ENCODE peak calls at places on chromosomes 12 and 14, in nine cellular contexts. One of them, this sample, is unnamed.
A peak's percentile ranks its signal among the peaks of the same experiment; 100 is the strongest.

GRCh38 chr12:119096429-119097202 is 82.1 kb upstream of the HSPB8 start:
- DNase-seq in globus pallidus: no peak
- DNase-seq in NT2/D1: peak; percentile 74
- DNase-seq in type B pancreatic cell: no peak
- DNase-seq in AG10803: no peak
- DNase-seq in stimulated activated CD8-positive, alpha-beta memory T cell treated with anti-CD3 and anti-CD28 coated beads, Interleukin-15, amount 100 ng/mL, for 4 hours: no peak
- DNase-seq in activated gamma-delta T cell treated with anti-CD3 and anti-CD28 coated beads, Interleukin-2, amount 50 U/mL, for 16 hours: no peak
- DNase-seq in Peyer's patch: no peak
- DNase-seq in GM10248: no peak
- DNase-seq in this sample: no peak

GRCh38 chr12:27185234-27186045 is 58.6 kb upstream of the STK38L start:
- DNase-seq in globus pallidus: no peak
- DNase-seq in NT2/D1: no peak
- DNase-seq in type B pancreatic cell: no peak
- DNase-seq in AG10803: peak; percentile 83
- DNase-seq in stimulated activated CD8-positive, alpha-beta memory T cell treated with anti-CD3 and anti-CD28 coated beads, Interleukin-15, amount 100 ng/mL, for 4 hours: no peak
- DNase-seq in activated gamma-delta T cell treated with anti-CD3 and anti-CD28 coated beads, Interleukin-2, amount 50 U/mL, for 16 hours: no peak
- DNase-seq in Peyer's patch: no peak
- DNase-seq in GM10248: no peak
- DNase-seq in this sample: no peak

GRCh38 chr12:118185602-118186397 is 49.9 kb downstream of the PEBP1 start:
- DNase-seq in globus pallidus: no peak
- DNase-seq in NT2/D1: no peak
- DNase-seq in type B pancreatic cell: no peak
- DNase-seq in AG10803: no peak
- DNase-seq in stimulated activated CD8-positive, alpha-beta memory T cell treated with anti-CD3 and anti-CD28 coated beads, Interleukin-15, amount 100 ng/mL, for 4 hours: no peak
- DNase-seq in activated gamma-delta T cell treated with anti-CD3 and anti-CD28 coated beads, Interleukin-2, amount 50 U/mL, for 16 hours: no peak
- DNase-seq in Peyer's patch: no peak
- DNase-seq in GM10248: no peak
- DNase-seq in this sample: no peak

GRCh38 chr14:71363961-71364360 is 456.7 kb downstream of the PCNX1 start:
- DNase-seq in globus pallidus: no peak
- DNase-seq in NT2/D1: no peak
- DNase-seq in type B pancreatic cell: no peak
- DNase-seq in AG10803: peak; percentile 73
- DNase-seq in stimulated activated CD8-positive, alpha-beta memory T cell treated with anti-CD3 and anti-CD28 coated beads, Interleukin-15, amount 100 ng/mL, for 4 hours: no peak
- DNase-seq in activated gamma-delta T cell treated with anti-CD3 and anti-CD28 coated beads, Interleukin-2, amount 50 U/mL, for 16 hours: no peak
- DNase-seq in Peyer's patch: no peak
- DNase-seq in GM10248: no peak
- DNase-seq in this sample: no peak

GRCh38 chr12:26872623-26873022 is 39.6 kb upstream of the ITPR2 start:
- DNase-seq in globus pallidus: no peak
- DNase-seq in NT2/D1: no peak
- DNase-seq in type B pancreatic cell: no peak
- DNase-seq in AG10803: no peak
- DNase-seq in stimulated activated CD8-positive, alpha-beta memory T cell treated with anti-CD3 and anti-CD28 coated beads, Interleukin-15, amount 100 ng/mL, for 4 hours: no peak
- DNase-seq in activated gamma-delta T cell treated with anti-CD3 and anti-CD28 coated beads, Interleukin-2, amount 50 U/mL, for 16 hours: no peak
- DNase-seq in Peyer's patch: no peak
- DNase-seq in GM10248: no peak
- DNase-seq in this sample: no peak

GRCh38 chr12:16939871-16940306 is 333.9 kb upstream of the LMO3 start:
- DNase-seq in globus pallidus: no peak
- DNase-seq in NT2/D1: peak; percentile 98
- DNase-seq in type B pancreatic cell: no peak
- DNase-seq in AG10803: peak; percentile 42
- DNase-seq in stimulated activated CD8-positive, alpha-beta memory T cell treated with anti-CD3 and anti-CD28 coated beads, Interleukin-15, amount 100 ng/mL, for 4 hours: no peak
- DNase-seq in activated gamma-delta T cell treated with anti-CD3 and anti-CD28 coated beads, Interleukin-2, amount 50 U/mL, for 16 hours: no peak
- DNase-seq in Peyer's patch: no peak
- DNase-seq in GM10248: peak; percentile 46
- DNase-seq in this sample: no peak

GRCh38 chr12:79560165-79560889 is 130.4 kb downstream of the PAWR start:
- DNase-seq in globus pallidus: no peak
- DNase-seq in NT2/D1: no peak
- DNase-seq in type B pancreatic cell: no peak
- DNase-seq in AG10803: no peak
- DNase-seq in stimulated activated CD8-positive, alpha-beta memory T cell treated with anti-CD3 and anti-CD28 coated beads, Interleukin-15, amount 100 ng/mL, for 4 hours: no peak
- DNase-seq in activated gamma-delta T cell treated with anti-CD3 and anti-CD28 coated beads, Interleukin-2, amount 50 U/mL, for 16 hours: no peak
- DNase-seq in Peyer's patch: no peak
- DNase-seq in GM10248: no peak
- DNase-seq in this sample: no peak

GRCh38 chr14:105394714-105395537 is 3.4 kb upstream of the TEX22 start:
- DNase-seq in globus pallidus: no peak
- DNase-seq in NT2/D1: no peak
- DNase-seq in type B pancreatic cell: no peak
- DNase-seq in AG10803: no peak
- DNase-seq in stimulated activated CD8-positive, alpha-beta memory T cell treated with anti-CD3 and anti-CD28 coated beads, Interleukin-15, amount 100 ng/mL, for 4 hours: no peak
- DNase-seq in activated gamma-delta T cell treated with anti-CD3 and anti-CD28 coated beads, Interleukin-2, amount 50 U/mL, for 16 hours: no peak
- DNase-seq in Peyer's patch: no peak
- DNase-seq in GM10248: no peak
- DNase-seq in this sample: peak; percentile 72

GRCh38 chr12:79983492-79983891 is 48.6 kb upstream of the PPP1R12A start:
- DNase-seq in globus pallidus: no peak
- DNase-seq in NT2/D1: no peak
- DNase-seq in type B pancreatic cell: no peak
- DNase-seq in AG10803: peak; percentile 97
- DNase-seq in stimulated activated CD8-positive, alpha-beta memory T cell treated with anti-CD3 and anti-CD28 coated beads, Interleukin-15, amount 100 ng/mL, for 4 hours: no peak
- DNase-seq in activated gamma-delta T cell treated with anti-CD3 and anti-CD28 coated beads, Interleukin-2, amount 50 U/mL, for 16 hours: no peak
- DNase-seq in Peyer's patch: no peak
- DNase-seq in GM10248: no peak
- DNase-seq in this sample: no peak

GRCh38 chr12:106282457-106283097 is 20.0 kb upstream of the TCP11L2 start:
- DNase-seq in globus pallidus: no peak
- DNase-seq in NT2/D1: peak; percentile 65
- DNase-seq in type B pancreatic cell: no peak
- DNase-seq in AG10803: peak; percentile 65
- DNase-seq in stimulated activated CD8-positive, alpha-beta memory T cell treated with anti-CD3 and anti-CD28 coated beads, Interleukin-15, amount 100 ng/mL, for 4 hours: no peak
- DNase-seq in activated gamma-delta T cell treated with anti-CD3 and anti-CD28 coated beads, Interleukin-2, amount 50 U/mL, for 16 hours: peak; percentile 25
- DNase-seq in Peyer's patch: peak; percentile 62
- DNase-seq in GM10248: peak; percentile 62
- DNase-seq in this sample: peak; percentile 81

GRCh38 chr14:91415794-91416743 is 1.6 kb downstream of the CCDC88C start:
- DNase-seq in globus pallidus: no peak
- DNase-seq in NT2/D1: no peak
- DNase-seq in type B pancreatic cell: no peak
- DNase-seq in AG10803: no peak
- DNase-seq in stimulated activated CD8-positive, alpha-beta memory T cell treated with anti-CD3 and anti-CD28 coated beads, Interleukin-15, amount 100 ng/mL, for 4 hours: no peak
- DNase-seq in activated gamma-delta T cell treated with anti-CD3 and anti-CD28 coated beads, Interleukin-2, amount 50 U/mL, for 16 hours: peak; percentile 55
- DNase-seq in Peyer's patch: peak; percentile 90
- DNase-seq in GM10248: peak; percentile 79
- DNase-seq in this sample: peak; percentile 91

GRCh38 chr12:97556201-97556824 is 93.7 kb downstream of the RMST start:
- DNase-seq in globus pallidus: peak; percentile 5
- DNase-seq in NT2/D1: no peak
- DNase-seq in type B pancreatic cell: no peak
- DNase-seq in AG10803: peak; percentile 42
- DNase-seq in stimulated activated CD8-positive, alpha-beta memory T cell treated with anti-CD3 and anti-CD28 coated beads, Interleukin-15, amount 100 ng/mL, for 4 hours: no peak
- DNase-seq in activated gamma-delta T cell treated with anti-CD3 and anti-CD28 coated beads, Interleukin-2, amount 50 U/mL, for 16 hours: no peak
- DNase-seq in Peyer's patch: no peak
- DNase-seq in GM10248: no peak
- DNase-seq in this sample: no peak

GRCh38 chr14:57212919-57213318 is 55.8 kb downstream of the EXOC5 start:
- DNase-seq in globus pallidus: no peak
- DNase-seq in NT2/D1: no peak
- DNase-seq in type B pancreatic cell: no peak
- DNase-seq in AG10803: no peak
- DNase-seq in stimulated activated CD8-positive, alpha-beta memory T cell treated with anti-CD3 and anti-CD28 coated beads, Interleukin-15, amount 100 ng/mL, for 4 hours: no peak
- DNase-seq in activated gamma-delta T cell treated with anti-CD3 and anti-CD28 coated beads, Interleukin-2, amount 50 U/mL, for 16 hours: no peak
- DNase-seq in Peyer's patch: no peak
- DNase-seq in GM10248: no peak
- DNase-seq in this sample: no peak

GRCh38 chr12:77372026-77372425 is 306.7 kb upstream of the E2F7 start:
- DNase-seq in globus pallidus: no peak
- DNase-seq in NT2/D1: no peak
- DNase-seq in type B pancreatic cell: no peak
- DNase-seq in AG10803: peak; percentile 1
- DNase-seq in stimulated activated CD8-positive, alpha-beta memory T cell treated with anti-CD3 and anti-CD28 coated beads, Interleukin-15, amount 100 ng/mL, for 4 hours: no peak
- DNase-seq in activated gamma-delta T cell treated with anti-CD3 and anti-CD28 coated beads, Interleukin-2, amount 50 U/mL, for 16 hours: no peak
- DNase-seq in Peyer's patch: no peak
- DNase-seq in GM10248: no peak
- DNase-seq in this sample: no peak

GRCh38 chr14:25041898-25042297 is 8.0 kb downstream of the STXBP6 start:
- DNase-seq in globus pallidus: no peak
- DNase-seq in NT2/D1: no peak
- DNase-seq in type B pancreatic cell: no peak
- DNase-seq in AG10803: no peak
- DNase-seq in stimulated activated CD8-positive, alpha-beta memory T cell treated with anti-CD3 and anti-CD28 coated beads, Interleukin-15, amount 100 ng/mL, for 4 hours: no peak
- DNase-seq in activated gamma-delta T cell treated with anti-CD3 and anti-CD28 coated beads, Interleukin-2, amount 50 U/mL, for 16 hours: no peak
- DNase-seq in Peyer's patch: no peak
- DNase-seq in GM10248: no peak
- DNase-seq in this sample: no peak

GRCh38 chr12:120126635-120127005 is 10.1 kb upstream of the RAB35 start:
- DNase-seq in globus pallidus: peak; percentile 41
- DNase-seq in NT2/D1: peak; percentile 33
- DNase-seq in type B pancreatic cell: no peak
- DNase-seq in AG10803: peak; percentile 65
- DNase-seq in stimulated activated CD8-positive, alpha-beta memory T cell treated with anti-CD3 and anti-CD28 coated beads, Interleukin-15, amount 100 ng/mL, for 4 hours: no peak
- DNase-seq in activated gamma-delta T cell treated with anti-CD3 and anti-CD28 coated beads, Interleukin-2, amount 50 U/mL, for 16 hours: no peak
- DNase-seq in Peyer's patch: no peak
- DNase-seq in GM10248: no peak
- DNase-seq in this sample: no peak

GRCh38 chr14:91425720-91426032 is 8.1 kb upstream of the CCDC88C start:
- DNase-seq in globus pallidus: no peak
- DNase-seq in NT2/D1: no peak
- DNase-seq in type B pancreatic cell: no peak
- DNase-seq in AG10803: no peak
- DNase-seq in stimulated activated CD8-positive, alpha-beta memory T cell treated with anti-CD3 and anti-CD28 coated beads, Interleukin-15, amount 100 ng/mL, for 4 hours: no peak
- DNase-seq in activated gamma-delta T cell treated with anti-CD3 and anti-CD28 coated beads, Interleukin-2, amount 50 U/mL, for 16 hours: no peak
- DNase-seq in Peyer's patch: no peak
- DNase-seq in GM10248: no peak
- DNase-seq in this sample: no peak

GRCh38 chr12:106126441-106127288 is 12.1 kb downstream of the NUAK1 start:
- DNase-seq in globus pallidus: no peak
- DNase-seq in NT2/D1: no peak
- DNase-seq in type B pancreatic cell: no peak
- DNase-seq in AG10803: peak; percentile 82
- DNase-seq in stimulated activated CD8-positive, alpha-beta memory T cell treated with anti-CD3 and anti-CD28 coated beads, Interleukin-15, amount 100 ng/mL, for 4 hours: no peak
- DNase-seq in activated gamma-delta T cell treated with anti-CD3 and anti-CD28 coated beads, Interleukin-2, amount 50 U/mL, for 16 hours: no peak
- DNase-seq in Peyer's patch: no peak
- DNase-seq in GM10248: no peak
- DNase-seq in this sample: no peak

GRCh38 chr14:70640938-70641547 is 673 bp upstream of the TTC9 start:
- DNase-seq in globus pallidus: no peak
- DNase-seq in NT2/D1: no peak
- DNase-seq in type B pancreatic cell: no peak
- DNase-seq in AG10803: no peak
- DNase-seq in stimulated activated CD8-positive, alpha-beta memory T cell treated with anti-CD3 and anti-CD28 coated beads, Interleukin-15, amount 100 ng/mL, for 4 hours: no peak
- DNase-seq in activated gamma-delta T cell treated with anti-CD3 and anti-CD28 coated beads, Interleukin-2, amount 50 U/mL, for 16 hours: no peak
- DNase-seq in Peyer's patch: peak; percentile 82
- DNase-seq in GM10248: peak; percentile 72
- DNase-seq in this sample: peak; percentile 85

GRCh38 chr14:90893028-90893427 is 76.8 kb upstream of the TTC7B start:
- DNase-seq in globus pallidus: no peak
- DNase-seq in NT2/D1: no peak
- DNase-seq in type B pancreatic cell: no peak
- DNase-seq in AG10803: no peak
- DNase-seq in stimulated activated CD8-positive, alpha-beta memory T cell treated with anti-CD3 and anti-CD28 coated beads, Interleukin-15, amount 100 ng/mL, for 4 hours: no peak
- DNase-seq in activated gamma-delta T cell treated with anti-CD3 and anti-CD28 coated beads, Interleukin-2, amount 50 U/mL, for 16 hours: no peak
- DNase-seq in Peyer's patch: no peak
- DNase-seq in GM10248: no peak
- DNase-seq in this sample: no peak